ENCODE peak calls at places on chromosomes 5 and 9, in five cellular contexts. Y is GM23338, C is astrocyte, S is GM23248, M is MM.1S. K is an unnamed sample.

GRCh38 chr9:130179508-130179907 is 7.3 kb downstream of the NCS1 start:
- DNase-seq in M (no peak), Y (no peak), C (no peak), S (no peak), K (no peak)

GRCh38 chr5:79759436-79759835 is 69.8 kb downstream of the CMYA5 start:
- DNase-seq in Y (no peak), M (no peak), C (peak; percentile 84), S (peak; percentile 92), K (peak; percentile 47)

GRCh38 chr9:111731916-111732315 is 62.8 kb downstream of the SHOC1 start:
- DNase-seq in Y (no peak), C (peak; percentile 76), S (peak; percentile 47), M (no peak), K (peak; percentile 84)

GRCh38 chr9:131476777-131477345 is 25.9 kb upstream of the POMT1 start:
- DNase-seq in Y (no peak), S (no peak), M (no peak), C (no peak), K (no peak)

GRCh38 chr9:3403315-3403714 is 122.5 kb downstream of the RFX3 start:
- DNase-seq in Y (no peak), C (peak; percentile 4), M (no peak), S (no peak), K (peak; percentile 3)

GRCh38 chr9:70013598-70014196 is 30.0 kb upstream of the MAMDC2 start:
- DNase-seq in S (peak; percentile 63), M (no peak), C (peak; percentile 95), Y (peak; percentile 8), K (peak; percentile 76)

GRCh38 chr5:27465140-27465539 is 426.8 kb upstream of the CDH9 start:
- DNase-seq in C (no peak), Y (no peak), M (peak; percentile 95), S (no peak), K (no peak)

GRCh38 chr5:2143088-2143487 is 260.4 kb upstream of the IRX4 start:
- DNase-seq in C (no peak), M (no peak), S (no peak), Y (no peak), K (no peak)

GRCh38 chr5:108801776-108802175 is 54.1 kb downstream of the FER start:
- DNase-seq in S (peak; percentile 93), Y (no peak), M (no peak), C (peak; percentile 95), K (peak; percentile 86)

GRCh38 chr9:94584555-94584954 is 9.1 kb downstream of the FBP2 start:
- DNase-seq in S (no peak), C (no peak), Y (no peak), M (no peak), K (no peak)

GRCh38 chr9:123283455-123283854 is 15.1 kb upstream of the STRBP start:
- DNase-seq in Y (no peak), C (no peak), M (no peak), S (no peak), K (no peak)

GRCh38 chr9:114287001-114287762 is 35.7 kb upstream of the ORM1 start:
- DNase-seq in Y (no peak), S (no peak), M (no peak), C (no peak), K (no peak)

GRCh38 chr5:158100373-158100902 is 241.5 kb upstream of the CLINT1 start:
- DNase-seq in C (no peak), Y (no peak), S (peak; percentile 55), M (no peak), K (no peak)

GRCh38 chr9:105413486-105414068 is 34.3 kb upstream of the FSD1L start:
- DNase-seq in M (no peak), C (peak; percentile 21), Y (peak; percentile 44), S (peak; percentile 49), K (peak; percentile 35)

GRCh38 chr9:85900504-85901201 is 40.3 kb upstream of the NAA35 start:
- DNase-seq in S (peak; percentile 56), M (no peak), C (peak; percentile 4), Y (peak; percentile 79), K (peak; percentile 12)

GRCh38 chr5:132437604-132438275 is 52.8 kb downstream of the IRF1 start:
- DNase-seq in S (peak; percentile 90), Y (peak; percentile 61), C (peak; percentile 80), M (peak; percentile 59), K (no peak)

GRCh38 chr5:10655041-10655685 is 91.3 kb downstream of the ANKRD33B start:
- DNase-seq in Y (no peak), M (no peak), C (peak; percentile 61), S (no peak), K (no peak)

GRCh38 chr9:120852240-120853018 is 9.7 kb upstream of the PSMD5 start:
- DNase-seq in C (peak; percentile 59), Y (peak; percentile 75), M (no peak), S (no peak), K (no peak)

GRCh38 chr9:71758785-71759184 is 9.5 kb downstream of the CEMIP2 start:
- DNase-seq in S (no peak), M (no peak), C (peak; percentile 27), Y (no peak), K (peak; percentile 67)

GRCh38 chr9:91958179-91958578 is 8.2 kb upstream of the ROR2 start:
- DNase-seq in S (no peak), M (no peak), Y (no peak), C (no peak), K (no peak)

GRCh38 chr5:89277791-89278190 is 394.8 kb upstream of the MEF2C start:
- DNase-seq in C (peak; percentile 50), Y (no peak), S (peak; percentile 83), M (no peak), K (peak; percentile 79)

GRCh38 chr5:72608297-72608696 is 101.1 kb upstream of the ZNF366 start:
- DNase-seq in M (no peak), Y (no peak), S (no peak), C (peak; percentile 37), K (no peak)

GRCh38 chr5:1524799-1525623 is 1.3 kb upstream of the LPCAT1 start:
- DNase-seq in S (no peak), M (no peak), C (no peak), Y (no peak), K (no peak)

GRCh38 chr5:123708074-123708806 is 196.3 kb downstream of the CSNK1G3 start:
- DNase-seq in Y (no peak), S (peak; percentile 84), M (no peak), C (peak; percentile 88), K (peak; percentile 70)

GRCh38 chr5:140322751-140323731 is 20.1 kb upstream of the PFDN1 start:
- DNase-seq in M (no peak), Y (peak; percentile 9), S (peak; percentile 95), C (peak; percentile 97), K (peak; percentile 83)

GRCh38 chr9:115241641-115242040 is 123.7 kb upstream of the TNC start:
- DNase-seq in S (no peak), C (no peak), M (no peak), Y (no peak), K (no peak)

GRCh38 chr5:149149942-149150341 is 8.6 kb downstream of the ABLIM3 start:
- DNase-seq in Y (no peak), S (no peak), M (no peak), C (no peak), K (no peak)

GRCh38 chr9:136950656-136951030 is 1.4 kb upstream of the LCN12 start:
- DNase-seq in Y (no peak), M (no peak), S (no peak), C (no peak), K (no peak)

DNA sequence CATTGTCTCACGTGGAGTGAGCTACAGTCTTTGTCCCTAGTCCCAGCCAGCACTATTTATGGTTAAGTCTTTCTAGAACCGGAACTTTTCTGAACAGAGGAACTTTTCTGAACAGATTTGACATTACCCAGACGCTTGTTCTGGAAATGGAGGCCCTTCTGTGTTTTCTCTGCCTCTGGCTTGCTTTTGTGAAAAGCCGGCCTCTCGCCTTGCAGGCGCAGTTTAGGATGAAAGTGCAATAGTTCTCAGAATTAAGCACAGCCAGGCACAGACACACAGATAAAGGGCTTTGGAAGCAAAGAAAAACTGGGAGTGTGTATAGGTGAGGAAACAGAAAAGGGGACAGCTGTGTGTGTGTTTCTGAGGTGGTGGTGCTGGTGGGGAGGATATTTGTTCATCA is 5.9 kb downstream of the GDNF start:
- DNase-seq in S (no peak), C (no peak), Y (no peak), M (peak; percentile 47), K (no peak)
- TF ChIP-seq EZH2 in S (no peak), C (no peak), Y (peak; percentile 85), M (no peak), K (no peak)

GRCh38 chr9:6243746-6244145 is 28.1 kb downstream of the IL33 start:
- DNase-seq in Y (no peak), S (peak; percentile 71), M (no peak), C (peak; percentile 59), K (peak; percentile 84)
- H2AFZ ChIP-seq in Y (peak overlapping the region; percentile 81), S (peak overlapping the region; percentile 75), M (no peak overlapping the region), C (no peak overlapping the region), K (peak overlapping the region; percentile 39)

GRCh38 chr9:124284940-124285441 is 27.2 kb downstream of the NEK6 start:
- DNase-seq in Y (no peak), S (peak; percentile 40), C (peak; percentile 82), M (no peak), K (no peak)

GRCh38 chr9:124284237-124284831 is 26.6 kb downstream of the NEK6 start:
- DNase-seq in C (peak; percentile 56), S (no peak), Y (no peak), M (no peak), K (no peak)

GRCh38 chr9:124286292-124286931 is 28.7 kb downstream of the NEK6 start:
- DNase-seq in M (peak; percentile 90), Y (no peak), S (peak; percentile 88), C (peak; percentile 95), K (no peak)

GRCh38 chr9:124285490-124285889 is 27.7 kb downstream of the NEK6 start:
- DNase-seq in M (no peak), Y (no peak), C (no peak), S (no peak), K (no peak)

DNA sequence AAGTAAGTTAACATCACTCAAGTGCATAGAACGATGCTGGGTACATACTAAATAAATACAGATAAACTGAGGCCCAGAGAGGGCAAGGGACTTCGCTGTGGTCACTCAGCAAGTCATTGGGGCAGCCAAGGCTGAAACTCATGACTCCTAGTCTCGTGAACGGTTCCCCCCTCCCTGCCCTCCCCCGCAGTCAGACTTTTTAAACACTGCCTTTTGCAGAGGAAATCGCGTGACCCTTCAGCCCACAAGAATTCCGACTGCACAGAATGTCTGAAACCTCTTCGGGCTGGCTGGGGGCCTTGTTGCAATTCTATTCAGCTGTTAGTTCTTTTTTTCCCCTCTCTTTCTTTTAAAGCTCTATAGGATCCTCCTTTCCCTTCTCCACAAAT is 28.1 kb downstream of the NEK6 start:
- DNase-seq in Y (no peak), C (peak; percentile 98), S (peak; percentile 92), M (peak; percentile 93), K (no peak)
- H3K4me3 ChIP-seq in Y (no peak overlapping the region), C (peak overlapping the region; percentile 13), S (no peak overlapping the region), M (peak overlapping the region; percentile 33), K (no peak overlapping the region)

DNA sequence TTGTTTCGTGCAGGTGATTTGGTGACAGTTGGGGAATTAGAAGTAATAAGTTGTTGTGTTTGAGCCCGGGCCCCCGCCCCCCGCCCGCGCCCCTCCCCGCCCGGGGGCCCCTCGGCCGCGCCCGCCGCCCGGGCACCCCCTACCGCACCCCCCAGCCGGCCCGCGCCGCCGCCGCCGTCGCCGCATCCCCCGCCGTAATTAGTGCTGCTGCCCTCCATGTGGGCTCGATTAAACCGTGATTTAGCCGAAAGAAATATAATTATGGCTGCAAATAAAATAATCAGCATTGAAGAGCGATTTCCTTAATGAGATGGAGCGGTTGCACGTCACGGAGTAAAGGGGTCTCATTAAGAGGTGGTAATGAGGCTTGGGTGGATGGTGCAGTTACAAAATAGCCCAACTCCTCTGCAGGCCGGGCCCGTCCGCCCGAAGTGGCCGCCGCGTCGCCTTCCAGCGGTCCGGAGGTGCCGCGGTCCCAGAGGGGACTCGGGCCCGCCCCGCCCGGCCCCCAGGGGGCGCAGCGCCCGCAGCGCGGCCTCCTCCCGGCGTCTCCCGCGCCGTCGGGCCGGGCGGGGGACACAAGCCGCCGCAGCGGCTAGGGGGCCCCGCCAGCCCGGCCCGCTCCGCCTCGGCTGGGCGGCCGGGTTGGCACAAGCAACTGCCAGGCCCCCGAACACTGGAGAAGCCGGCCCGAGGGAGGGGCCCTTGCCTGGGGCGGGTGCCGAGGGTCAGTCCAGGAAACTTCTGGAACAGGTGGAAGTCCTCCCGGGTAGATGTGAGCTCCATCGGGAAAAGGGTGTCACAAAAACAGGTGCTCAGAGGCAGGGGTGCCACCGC is 6.9 kb upstream of the OTP start:
- DNase-seq in C (no peak), S (peak; percentile 52), Y (peak; percentile 72), M (peak; percentile 54), K (no peak)
- TF ChIP-seq EZH2 in C (peak; percentile 82), S (no peak), Y (no peak), M (no peak), K (peak; percentile 57)

K was measured in mammary epithelial cell.